ENCODE peak calls at places on chromosomes 2 and 18, in seven cellular contexts. E, M, P, R, Q, X and O are unnamed samples.

GRCh38 chr2:207766697-207767460 is 2.8 kb downstream of the FZD5 start:
- DNase-seq in E (no peak), M (no peak), P (no peak), R (no peak), Q (no peak), X (no peak), O (peak)

GRCh38 chr2:232434091-232434490 is 21.9 kb upstream of the ALPI start:
- DNase-seq in E (no peak), M (no peak), P (no peak), R (no peak), Q (no peak), X (no peak), O (no peak)

GRCh38 chr2:23524261-23524706 is 139.3 kb downstream of the KLHL29 start:
- DNase-seq in E (no peak), M (peak), P (no peak), R (no peak), Q (peak), X (peak), O (no peak)

GRCh38 chr2:71716697-71717624 is 263.6 kb downstream of the DYSF start:
- DNase-seq in E (peak), M (peak), P (no peak), R (no peak), Q (peak), X (no peak), O (no peak)

GRCh38 chr18:74248189-74248975 is 43.4 kb downstream of the CYB5A start:
- DNase-seq in E (no peak), M (no peak), P (no peak), R (no peak), Q (no peak), X (no peak), O (peak)

GRCh38 chr2:219292616-219293015 is 13.4 kb downstream of the DNAJB2 start:
- DNase-seq in E (peak), M (no peak), P (no peak), R (no peak), Q (no peak), X (no peak), O (no peak)

GRCh38 chr2:134668821-134669220 is 50.0 kb downstream of the TMEM163 start:
- DNase-seq in E (no peak), M (no peak), P (peak), R (no peak), Q (peak), X (no peak), O (no peak)

GRCh38 chr2:68714866-68715265 is 19.7 kb upstream of the ARHGAP25 start:
- DNase-seq in E (peak), M (no peak), P (no peak), R (peak), Q (no peak), X (no peak), O (peak)

GRCh38 chr2:25608718-25609117 is 64.7 kb downstream of the DTNB start:
- DNase-seq in E (no peak), M (no peak), P (no peak), R (no peak), Q (no peak), X (no peak), O (no peak)

GRCh38 chr2:226213717-226214116 is 585.9 kb downstream of the IRS1 start:
- DNase-seq in E (no peak), M (peak), P (no peak), R (no peak), Q (peak), X (no peak), O (no peak)

GRCh38 chr2:134282638-134283400 is 28.9 kb downstream of the MGAT5 start:
- DNase-seq in E (no peak), M (no peak), P (no peak), R (no peak), Q (no peak), X (no peak), O (no peak)

GRCh38 chr2:102770506-102770905 is 8.7 kb downstream of the TMEM182 start:
- DNase-seq in E (no peak), M (peak), P (no peak), R (no peak), Q (peak), X (no peak), O (no peak)

GRCh38 chr2:155161314-155161713 is 462.8 kb downstream of the KCNJ3 start:
- DNase-seq in E (no peak), M (no peak), P (no peak), R (no peak), Q (no peak), X (no peak), O (no peak)

GRCh38 chr18:58337688-58338087 is 291.2 kb downstream of the ALPK2 start:
- DNase-seq in E (no peak), M (no peak), P (no peak), R (no peak), Q (peak), X (peak), O (no peak)

GRCh38 chr18:69383191-69383590 is 17.5 kb upstream of the DOK6 start:
- DNase-seq in E (no peak), M (no peak), P (no peak), R (no peak), Q (no peak), X (no peak), O (no peak)

GRCh38 chr2:20596973-20597867 is 53.7 kb downstream of the HS1BP3 start:
- DNase-seq in E (peak), M (no peak), P (no peak), R (no peak), Q (peak), X (no peak), O (no peak)

GRCh38 chr2:140200307-140200706 is 1420.1 kb upstream of the NXPH2 start:
- DNase-seq in E (no peak), M (no peak), P (no peak), R (no peak), Q (no peak), X (no peak), O (no peak)

GRCh38 chr2:46389417-46389916 is 89.9 kb upstream of the TMEM247 start:
- DNase-seq in E (peak), M (no peak), P (no peak), R (no peak), Q (no peak), X (no peak), O (no peak)

GRCh38 chr2:6352906-6353515 is 512.7 kb downstream of the CMPK2 start:
- DNase-seq in E (peak), M (peak), P (no peak), R (peak), Q (peak), X (peak), O (no peak)

GRCh38 chr2:236719192-236719635 is 149.6 kb downstream of the ACKR3 start:
- DNase-seq in E (peak), M (no peak), P (no peak), R (no peak), Q (no peak), X (no peak), O (no peak)